ENCODE peak calls at places on chromosome 16, in eight cellular contexts. X, S, B, F, H, L, D and Y are unnamed samples.

GRCh38 chr16:1158456-1159324 is 5.8 kb downstream of the CACNA1H start:
- DNase-seq in S (peak), D (no peak), H (no peak), F (no peak), L (peak), X (peak), B (no peak), Y (no peak)

GRCh38 chr16:70481929-70482536 is 27.6 kb downstream of the FCSK start:
- DNase-seq in D (no peak), B (no peak), F (no peak), H (no peak), L (no peak), S (peak), X (no peak), Y (no peak)

GRCh38 chr16:4273858-4274291 is 1.1 kb upstream of the TFAP4 start:
- DNase-seq in H (peak), L (peak), X (peak), S (peak), F (peak), D (peak), B (peak), Y (no peak)

GRCh38 chr16:88335150-88335685 is 47.5 kb upstream of the ZNF469 start:
- DNase-seq in S (no peak), H (no peak), L (no peak), F (no peak), B (no peak), X (no peak), D (no peak), Y (no peak)

GRCh38 chr16:10806698-10807097 is 11.9 kb downstream of the TVP23A start:
- DNase-seq in B (no peak), L (no peak), S (no peak), H (no peak), X (no peak), D (no peak), F (no peak), Y (no peak)

GRCh38 chr16:57092786-57093301 is 461 bp downstream of the CPNE2 start:
- DNase-seq in B (no peak), X (peak), H (no peak), L (no peak), F (peak), S (peak), D (peak), Y (peak)

GRCh38 chr16:53836142-53836541 is 132.2 kb downstream of the FTO start:
- DNase-seq in L (no peak), D (no peak), F (no peak), X (no peak), B (no peak), H (no peak), S (no peak), Y (no peak)

GRCh38 chr16:15518412-15519351 is 84.3 kb downstream of the BMERB1 start:
- DNase-seq in D (no peak), S (peak), X (peak), B (peak), F (peak), L (peak), H (peak), Y (peak)

GRCh38 chr16:4535627-4536108 is 2.9 kb downstream of the CDIP1 start:
- DNase-seq in D (no peak), B (no peak), L (no peak), X (no peak), F (no peak), H (no peak), S (no peak), Y (no peak)

GRCh38 chr16:81703177-81704155 is 75.6 kb upstream of the PLCG2 start:
- DNase-seq in B (peak), X (peak), D (no peak), S (peak), F (no peak), H (peak), L (no peak), Y (no peak)

GRCh38 chr16:20674684-20675487 is 22.6 kb downstream of the ACSM1 start:
- DNase-seq in L (no peak), S (peak), D (no peak), H (no peak), B (no peak), X (peak), F (no peak), Y (no peak)

GRCh38 chr16:56041556-56042140 is 149.6 kb upstream of the GNAO1 start:
- DNase-seq in S (peak), L (no peak), H (no peak), X (no peak), B (peak), D (no peak), F (no peak), Y (peak)